ENCODE peak calls at places on chromosomes 12 and 14, in ten cellular contexts. One of them, this sample, is unnamed.

GRCh38 chr14:32925439-32925838 is 13.2 kb upstream of the NPAS3 start:
- DNase-seq in A673: no peak
- DNase-seq in effector memory CD8-positive, alpha-beta T cell: no peak
- DNase-seq in T47D: peak
- DNase-seq in sigmoid colon: no peak
- DNase-seq in brain microvascular endothelial cell: no peak
- DNase-seq in NCI-H1092: no peak
- DNase-seq in substantia nigra: no peak
- DNase-seq in T-helper 17 cell: no peak
- DNase-seq in cardiac muscle cell: no peak
- DNase-seq in this sample: no peak

GRCh38 chr12:5745251-5745888 is 199.7 kb downstream of the ANO2 start:
- DNase-seq in A673: peak
- DNase-seq in effector memory CD8-positive, alpha-beta T cell: no peak
- DNase-seq in T47D: peak
- DNase-seq in sigmoid colon: no peak
- DNase-seq in brain microvascular endothelial cell: peak
- DNase-seq in NCI-H1092: peak
- DNase-seq in substantia nigra: peak
- DNase-seq in T-helper 17 cell: no peak
- DNase-seq in cardiac muscle cell: peak
- DNase-seq in this sample: peak

GRCh38 chr14:67526676-67527459 is 6.2 kb upstream of the PLEKHH1 start:
- DNase-seq in A673: peak
- DNase-seq in effector memory CD8-positive, alpha-beta T cell: no peak
- DNase-seq in T47D: peak
- DNase-seq in sigmoid colon: no peak
- DNase-seq in brain microvascular endothelial cell: peak
- DNase-seq in NCI-H1092: peak
- DNase-seq in substantia nigra: peak
- DNase-seq in T-helper 17 cell: no peak
- DNase-seq in cardiac muscle cell: peak
- DNase-seq in this sample: peak

GRCh38 chr14:53327716-53328115 is 174.6 kb upstream of the DDHD1 start:
- DNase-seq in A673: no peak
- DNase-seq in effector memory CD8-positive, alpha-beta T cell: no peak
- DNase-seq in T47D: peak
- DNase-seq in sigmoid colon: no peak
- DNase-seq in brain microvascular endothelial cell: peak
- DNase-seq in NCI-H1092: no peak
- DNase-seq in substantia nigra: no peak
- DNase-seq in T-helper 17 cell: no peak
- DNase-seq in cardiac muscle cell: peak
- DNase-seq in this sample: no peak

GRCh38 chr12:68012712-68013111 is 23.5 kb downstream of the IFNG-AS1 start:
- DNase-seq in A673: peak
- DNase-seq in effector memory CD8-positive, alpha-beta T cell: no peak
- DNase-seq in T47D: no peak
- DNase-seq in sigmoid colon: no peak
- DNase-seq in brain microvascular endothelial cell: no peak
- DNase-seq in NCI-H1092: no peak
- DNase-seq in substantia nigra: no peak
- DNase-seq in T-helper 17 cell: no peak
- DNase-seq in cardiac muscle cell: no peak
- DNase-seq in this sample: no peak

GRCh38 chr14:92392726-92393125 is 69.8 kb downstream of the SLC24A4 start:
- DNase-seq in A673: no peak
- DNase-seq in effector memory CD8-positive, alpha-beta T cell: no peak
- DNase-seq in T47D: no peak
- DNase-seq in sigmoid colon: no peak
- DNase-seq in brain microvascular endothelial cell: no peak
- DNase-seq in NCI-H1092: no peak
- DNase-seq in substantia nigra: no peak
- DNase-seq in T-helper 17 cell: no peak
- DNase-seq in cardiac muscle cell: no peak
- DNase-seq in this sample: no peak

GRCh38 chr14:104870368-104871144 is 5.5 kb downstream of the CEP170B start:
- DNase-seq in A673: no peak
- DNase-seq in effector memory CD8-positive, alpha-beta T cell: no peak
- DNase-seq in T47D: no peak
- DNase-seq in sigmoid colon: peak
- DNase-seq in brain microvascular endothelial cell: no peak
- DNase-seq in NCI-H1092: no peak
- DNase-seq in substantia nigra: no peak
- DNase-seq in T-helper 17 cell: no peak
- DNase-seq in cardiac muscle cell: no peak
- DNase-seq in this sample: no peak

GRCh38 chr12:24198070-24198469 is 248.6 kb upstream of the SOX5 start:
- DNase-seq in A673: no peak
- DNase-seq in effector memory CD8-positive, alpha-beta T cell: no peak
- DNase-seq in T47D: no peak
- DNase-seq in sigmoid colon: no peak
- DNase-seq in brain microvascular endothelial cell: peak
- DNase-seq in NCI-H1092: no peak
- DNase-seq in substantia nigra: no peak
- DNase-seq in T-helper 17 cell: no peak
- DNase-seq in cardiac muscle cell: no peak
- DNase-seq in this sample: no peak

GRCh38 chr12:50676761-50677160 is 87.1 kb upstream of the ATF1 start:
- DNase-seq in A673: no peak
- DNase-seq in effector memory CD8-positive, alpha-beta T cell: no peak
- DNase-seq in T47D: no peak
- DNase-seq in sigmoid colon: no peak
- DNase-seq in brain microvascular endothelial cell: no peak
- DNase-seq in NCI-H1092: no peak
- DNase-seq in substantia nigra: no peak
- DNase-seq in T-helper 17 cell: no peak
- DNase-seq in cardiac muscle cell: no peak
- DNase-seq in this sample: no peak

GRCh38 chr12:63848450-63848849 is 4.0 kb downstream of the SRGAP1 start:
- DNase-seq in A673: no peak
- DNase-seq in effector memory CD8-positive, alpha-beta T cell: no peak
- DNase-seq in T47D: no peak
- DNase-seq in sigmoid colon: no peak
- DNase-seq in brain microvascular endothelial cell: no peak
- DNase-seq in NCI-H1092: no peak
- DNase-seq in substantia nigra: no peak
- DNase-seq in T-helper 17 cell: no peak
- DNase-seq in cardiac muscle cell: no peak
- DNase-seq in this sample: no peak